ENCODE peak calls at places on chromosomes 5 and 9, in six cellular contexts. X, F, I, M, Y and T are unnamed samples.

GRCh38 chr5:14438195-14438606 is 143.4 kb upstream of the OTULINL start:
- DNase-seq in X (no peak), Y (no peak), F (no peak), M (no peak), I (no peak), T (no peak)

GRCh38 chr5:142960309-142960696 is 190.1 kb downstream of the ARHGAP26 start:
- DNase-seq in X (peak; percentile 92), F (no peak), M (no peak), Y (no peak), I (no peak), T (no peak)

GRCh38 chr5:171575808-171576207 is 156.4 kb downstream of the FGF18 start:
- DNase-seq in I (no peak), M (no peak), Y (no peak), X (no peak), F (no peak), T (no peak)

GRCh38 chr9:107738789-107739188 is 249.2 kb upstream of the KLF4 start:
- DNase-seq in M (no peak), I (no peak), Y (no peak), F (no peak), X (peak; percentile 82), T (no peak)

GRCh38 chr9:119736478-119737454 is 367.5 kb upstream of the BRINP1 start:
- DNase-seq in X (no peak), Y (no peak), I (peak; percentile 8), F (no peak), M (no peak), T (no peak)

GRCh38 chr9:126989847-126990821 is 75.6 kb downstream of the RALGPS1 start:
- DNase-seq in X (no peak), F (no peak), Y (no peak), I (peak; percentile 53), M (no peak), T (no peak)

GRCh38 chr9:12859704-12860251 is 85.0 kb downstream of the LURAP1L start:
- DNase-seq in M (no peak), I (no peak), F (peak; percentile 12), X (peak; percentile 98), Y (no peak), T (peak; percentile 50)

GRCh38 chr5:134846641-134846960 is 833 bp downstream of the C5orf24 start:
- DNase-seq in Y (no peak), I (peak; percentile 11), F (no peak), M (no peak), X (peak; percentile 21), T (peak; percentile 9)

GRCh38 chr5:126836778-126837177 is 59.8 kb downstream of the LMNB1 start:
- DNase-seq in F (no peak), M (no peak), Y (no peak), I (no peak), X (no peak), T (no peak)

GRCh38 chr5:96509721-96510383 is 76.8 kb upstream of the PCSK1 start:
- DNase-seq in X (peak; percentile 61), I (no peak), M (no peak), F (no peak), Y (no peak), T (no peak)

GRCh38 chr9:81557957-81558791 is 131.2 kb downstream of the TLE1 start:
- DNase-seq in X (peak; percentile 53), M (no peak), Y (no peak), I (no peak), F (peak; percentile 15), T (peak; percentile 4)

GRCh38 chr5:176870110-176870591 is 29.0 kb downstream of the HK3 start:
- DNase-seq in F (no peak), I (peak; percentile 12), M (peak; percentile 87), X (peak; percentile 18), Y (peak; percentile 71), T (peak; percentile 41)

GRCh38 chr5:115811406-115811805 is 5.1 kb downstream of the CDO1 start:
- DNase-seq in I (no peak), M (no peak), F (no peak), X (no peak), Y (no peak), T (no peak)

GRCh38 chr5:116598871-116599270 is 24.2 kb upstream of the SEMA6A start:
- DNase-seq in F (no peak), I (no peak), Y (no peak), M (no peak), X (no peak), T (no peak)

GRCh38 chr5:135753990-135754389 is 80.5 kb upstream of the SLC25A48 start:
- DNase-seq in F (no peak), I (no peak), Y (no peak), X (no peak), M (no peak), T (no peak)

GRCh38 chr9:133237271-133237731 is 28.3 kb upstream of the OBP2B start:
- DNase-seq in I (no peak), F (no peak), Y (no peak), X (no peak), M (no peak), T (no peak)

GRCh38 chr5:112682621-112683061 is 55.0 kb upstream of the APC start:
- DNase-seq in M (no peak), X (no peak), Y (no peak), F (no peak), I (no peak), T (no peak)

GRCh38 chr9:116643691-116644090 is 43.4 kb upstream of the TRIM32 start:
- DNase-seq in Y (no peak), M (no peak), I (no peak), F (no peak), X (no peak), T (no peak)

GRCh38 chr9:93949694-93950449 is 5.3 kb downstream of the BARX1 start:
- DNase-seq in F (no peak), Y (no peak), X (no peak), M (no peak), I (no peak), T (no peak)

GRCh38 chr5:168159425-168159824 is 132.0 kb upstream of the WWC1 start:
- DNase-seq in Y (no peak), X (no peak), M (no peak), I (peak; percentile 78), F (no peak), T (peak; percentile 62)

GRCh38 chr5:52893105-52893504 is 96.0 kb upstream of the ITGA2 start:
- DNase-seq in Y (no peak), M (no peak), F (no peak), I (no peak), X (peak; percentile 71), T (no peak)

GRCh38 chr9:136439550-136440408 is at the start of gene INPP5E:
- DNase-seq in I (peak; percentile 83), Y (peak; percentile 81), X (peak; percentile 11), M (peak; percentile 82), F (peak; percentile 42), T (peak; percentile 88)

GRCh38 chr9:99732715-99733114 is 89.0 kb upstream of the NR4A3 start:
- DNase-seq in Y (no peak), F (no peak), I (no peak), X (no peak), M (no peak), T (no peak)

GRCh38 chr5:99033014-99033931 is 104.5 kb upstream of the CHD1 start:
- DNase-seq in Y (no peak), M (no peak), X (peak; percentile 46), F (no peak), I (no peak), T (no peak)

GRCh38 chr9:16704096-16704488 is 166.4 kb downstream of the BNC2 start:
- DNase-seq in M (no peak), Y (no peak), F (no peak), X (no peak), I (no peak), T (no peak)

GRCh38 chr9:98314381-98315066 is 59.1 kb upstream of the TBC1D2 start:
- DNase-seq in I (no peak), X (peak; percentile 84), Y (no peak), F (no peak), M (no peak), T (no peak)

GRCh38 chr5:72288923-72289322 is 31.1 kb downstream of the MRPS27 start:
- DNase-seq in I (no peak), F (no peak), M (no peak), X (no peak), Y (no peak), T (no peak)

GRCh38 chr5:78335976-78336375 is 24.4 kb upstream of the SCAMP1 start:
- DNase-seq in F (no peak), M (no peak), I (no peak), X (no peak), Y (no peak), T (no peak)

GRCh38 chr9:114312513-114312875 is 10.4 kb upstream of the ORM1 start:
- DNase-seq in F (no peak), Y (no peak), X (no peak), M (no peak), I (no peak), T (no peak)

GRCh38 chr5:162323471-162323870 is 255.9 kb downstream of the GABRG2 start:
- DNase-seq in Y (no peak), I (peak; percentile 31), F (no peak), X (no peak), M (no peak), T (no peak)

DNA sequence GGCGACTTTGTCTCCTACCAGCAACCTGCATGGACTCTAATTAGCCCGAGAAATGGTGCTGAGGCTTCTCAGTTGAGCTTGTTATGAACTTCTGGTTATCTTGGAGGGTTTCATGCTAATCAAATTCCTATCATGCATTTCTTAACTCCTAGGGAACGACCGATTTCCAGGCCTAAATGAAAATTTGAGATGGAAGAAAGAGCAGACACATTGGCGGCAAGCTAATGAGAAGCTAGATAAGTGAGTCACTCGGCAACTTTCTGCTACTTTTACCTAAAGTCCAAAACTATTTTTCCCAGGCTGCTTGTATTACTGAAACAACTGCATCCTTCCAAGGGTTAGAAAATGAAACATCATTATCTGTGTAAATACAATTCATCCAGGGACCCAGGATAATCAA is 207.2 kb downstream of the DOCK8 start:
- DNase-seq in Y (no peak), I (no peak), M (no peak), F (no peak), X (no peak), T (no peak)
- TF ChIP-seq CTCF in Y (no peak), I (no peak), M (no peak), F (no peak), X (no peak), T (no peak)

GRCh38 chr5:173320259-173320658 is 8.0 kb downstream of the STC2 start:
- DNase-seq in Y (peak; percentile 26), X (no peak), M (peak; percentile 85), I (peak; percentile 26), F (no peak), T (no peak)
- TF ChIP-seq CTCF in Y (no peak), X (no peak), M (no peak), I (no peak), F (no peak), T (no peak)

GRCh38 chr9:1100945-1101344 is 50.8 kb downstream of the DMRT2 start:
- DNase-seq in F (peak; percentile 5), Y (peak; percentile 56), X (peak; percentile 28), I (peak; percentile 50), M (peak; percentile 68), T (no peak)
- TF ChIP-seq CTCF in F (peak; percentile 49), Y (peak; percentile 57), X (peak; percentile 75), I (peak; percentile 41), M (peak; percentile 70), T (no peak)

GRCh38 chr5:9283473-9283872 is 262.4 kb downstream of the SEMA5A start:
- DNase-seq in X (no peak), Y (no peak), M (no peak), I (no peak), F (no peak), T (no peak)
- TF ChIP-seq CTCF in X (no peak), Y (no peak), M (peak; percentile 11), I (no peak), F (no peak), T (no peak)